ENCODE peak calls at places on chromosomes 12 and 14, in four cellular contexts. Q is GM12878, W is K562, D is GM12891. I is an unnamed sample.

GRCh38 chr12:123571343-123571813 is 13.0 kb upstream of the TMED2 start:
- DNase-seq in Q (no peak), W (peak), D (no peak), I (no peak)

GRCh38 chr12:51450333-51450732 is 25.7 kb downstream of the SLC4A8 start:
- DNase-seq in Q (no peak), W (no peak), D (no peak), I (no peak)

GRCh38 chr12:116532986-116533342 is 26.2 kb upstream of the MAP1LC3B2 start:
- DNase-seq in Q (no peak), W (no peak), D (no peak), I (no peak)

GRCh38 chr12:12896261-12896660 is 4.9 kb downstream of the GPRC5A start:
- DNase-seq in Q (no peak), W (no peak), D (no peak), I (no peak)

GRCh38 chr12:14614704-14615121 is 47.0 kb upstream of the PLBD1 start:
- DNase-seq in Q (peak), W (no peak), D (no peak), I (no peak)

GRCh38 chr12:71455028-71455737 is 15.6 kb downstream of the LGR5 start:
- DNase-seq in Q (no peak), W (no peak), D (no peak), I (no peak)

GRCh38 chr12:127260531-127260930 is 1006.4 kb upstream of the TMEM132C start:
- DNase-seq in Q (no peak), W (no peak), D (no peak), I (no peak)

GRCh38 chr14:92389598-92390126 is 66.7 kb downstream of the SLC24A4 start:
- DNase-seq in Q (no peak), W (no peak), D (no peak), I (no peak)

GRCh38 chr12:67937822-67938221 is 51.4 kb upstream of the IFNG-AS1 start:
- DNase-seq in Q (no peak), W (no peak), D (no peak), I (no peak)

GRCh38 chr12:3600039-3600720 is 109.2 kb downstream of the PRMT8 start:
- DNase-seq in Q (no peak), W (peak), D (no peak), I (no peak)

GRCh38 chr12:90280564-90281058 is 572.0 kb upstream of the ATP2B1 start:
- DNase-seq in Q (peak), W (no peak), D (no peak), I (no peak)

GRCh38 chr12:105433804-105434203 is 103.3 kb downstream of the C12orf75 start:
- DNase-seq in Q (no peak), W (no peak), D (no peak), I (no peak)

GRCh38 chr14:22190411-22191191 is 398.4 kb downstream of the DAD1 start:
- DNase-seq in Q (no peak), W (no peak), D (no peak), I (no peak)

GRCh38 chr12:90995041-90995440 is 9.7 kb downstream of the EPYC start:
- DNase-seq in Q (no peak), W (no peak), D (no peak), I (no peak)

GRCh38 chr12:90211017-90211416 is 502.4 kb upstream of the ATP2B1 start:
- DNase-seq in Q (no peak), W (no peak), D (no peak), I (no peak)

GRCh38 chr12:106179086-106179485 is 40.3 kb upstream of the NUAK1 start:
- DNase-seq in Q (no peak), W (no peak), D (no peak), I (no peak)

GRCh38 chr12:43882578-43883178 is 46.8 kb downstream of the TMEM117 start:
- DNase-seq in Q (peak), W (peak), D (peak), I (peak)

GRCh38 chr12:1915082-1915968 is 3.1 kb downstream of the CACNA2D4 start:
- DNase-seq in Q (no peak), W (peak), D (no peak), I (peak)

GRCh38 chr12:46082473-46082872 is 92.1 kb upstream of the SCAF11 start:
- DNase-seq in Q (no peak), W (no peak), D (no peak), I (no peak)

GRCh38 chr12:117497407-117497806 is 136.0 kb upstream of the NOS1 start:
- DNase-seq in Q (no peak), W (no peak), D (no peak), I (no peak)

GRCh38 chr12:47078733-47079364 is 572 bp upstream of the PCED1B start:
- DNase-seq in Q (no peak), W (peak), D (no peak), I (no peak)

GRCh38 chr14:105198588-105198987 is 17.5 kb upstream of the NUDT14 start:
- DNase-seq in Q (no peak), W (no peak), D (no peak), I (no peak)

GRCh38 chr14:63852817-63853730 is at the start of gene SYNE2:
- DNase-seq in Q (no peak), W (peak), D (peak), I (peak)

GRCh38 chr14:96176811-96177211 is 27.8 kb upstream of the BDKRB2 start:
- DNase-seq in Q (no peak), W (no peak), D (no peak), I (no peak)

GRCh38 chr12:121949643-121950397 is 31.4 kb downstream of the CFAP251 start:
- DNase-seq in Q (no peak), W (no peak), D (no peak), I (no peak)

GRCh38 chr14:35865611-35866010 is 39.5 kb downstream of the BRMS1L start:
- DNase-seq in Q (no peak), W (no peak), D (no peak), I (no peak)

GRCh38 chr12:122089080-122089479 is 10.5 kb downstream of the MLXIP start:
- DNase-seq in Q (no peak), W (no peak), D (no peak), I (no peak)

GRCh38 chr12:55658212-55658611 is 21.5 kb downstream of the OR10P1 start:
- DNase-seq in Q (no peak), W (no peak), D (no peak), I (no peak)

GRCh38 chr12:130919115-130919514 is 34.6 kb upstream of the ADGRD1 start:
- DNase-seq in Q (no peak), W (no peak), D (no peak), I (no peak)

GRCh38 chr14:69046468-69046867 is 67.4 kb upstream of the ACTN1 start:
- DNase-seq in Q (no peak), W (no peak), D (no peak), I (no peak)

GRCh38 chr14:47227051-47227600 is 448.3 kb downstream of the MDGA2 start:
- DNase-seq in Q (no peak), W (no peak), D (no peak), I (no peak)

GRCh38 chr12:19575307-19576243 is 136.3 kb downstream of the AEBP2 start:
- DNase-seq in Q (no peak), W (no peak), D (no peak), I (no peak)

GRCh38 chr14:76537912-76538647 is 162.1 kb downstream of the ESRRB start:
- DNase-seq in Q (no peak), W (no peak), D (no peak), I (no peak)

GRCh38 chr14:92886337-92886736 is 36.6 kb upstream of the CHGA start:
- DNase-seq in Q (no peak), W (no peak), D (no peak), I (no peak)

GRCh38 chr14:29310210-29310609 is 543.6 kb downstream of the FOXG1 start:
- DNase-seq in Q (no peak), W (no peak), D (no peak), I (no peak)

GRCh38 chr14:29311983-29312382 is 545.4 kb downstream of the FOXG1 start:
- DNase-seq in Q (no peak), W (no peak), D (no peak), I (no peak)

GRCh38 chr14:29310757-29311156 is 544.2 kb downstream of the FOXG1 start:
- DNase-seq in Q (no peak), W (no peak), D (no peak), I (no peak)
- TF ChIP-seq SPI1 in Q (no peak), W (no peak), D (no peak), I (no peak)

GRCh38 chr14:99572173-99572999 is 31.6 kb downstream of the CCDC85C start:
- DNase-seq in Q (no peak), W (peak), D (no peak), I (no peak)

GRCh38 chr14:99573436-99574098 is 30.4 kb downstream of the CCDC85C start:
- DNase-seq in Q (no peak), W (no peak), D (no peak), I (no peak)

GRCh38 chr14:99575043-99576023 is 28.7 kb downstream of the CCDC85C start:
- DNase-seq in Q (no peak), W (peak), D (no peak), I (no peak)

GRCh38 chr14:99573000-99573330 is 31.0 kb downstream of the CCDC85C start:
- DNase-seq in Q (no peak), W (no peak), D (no peak), I (no peak)

GRCh38 chr14:99574099-99574880 is 29.7 kb downstream of the CCDC85C start:
- DNase-seq in Q (no peak), W (no peak), D (no peak), I (no peak)
- TF ChIP-seq SPI1 in Q (no peak), W (no peak), D (no peak), I (no peak)

DNA sequence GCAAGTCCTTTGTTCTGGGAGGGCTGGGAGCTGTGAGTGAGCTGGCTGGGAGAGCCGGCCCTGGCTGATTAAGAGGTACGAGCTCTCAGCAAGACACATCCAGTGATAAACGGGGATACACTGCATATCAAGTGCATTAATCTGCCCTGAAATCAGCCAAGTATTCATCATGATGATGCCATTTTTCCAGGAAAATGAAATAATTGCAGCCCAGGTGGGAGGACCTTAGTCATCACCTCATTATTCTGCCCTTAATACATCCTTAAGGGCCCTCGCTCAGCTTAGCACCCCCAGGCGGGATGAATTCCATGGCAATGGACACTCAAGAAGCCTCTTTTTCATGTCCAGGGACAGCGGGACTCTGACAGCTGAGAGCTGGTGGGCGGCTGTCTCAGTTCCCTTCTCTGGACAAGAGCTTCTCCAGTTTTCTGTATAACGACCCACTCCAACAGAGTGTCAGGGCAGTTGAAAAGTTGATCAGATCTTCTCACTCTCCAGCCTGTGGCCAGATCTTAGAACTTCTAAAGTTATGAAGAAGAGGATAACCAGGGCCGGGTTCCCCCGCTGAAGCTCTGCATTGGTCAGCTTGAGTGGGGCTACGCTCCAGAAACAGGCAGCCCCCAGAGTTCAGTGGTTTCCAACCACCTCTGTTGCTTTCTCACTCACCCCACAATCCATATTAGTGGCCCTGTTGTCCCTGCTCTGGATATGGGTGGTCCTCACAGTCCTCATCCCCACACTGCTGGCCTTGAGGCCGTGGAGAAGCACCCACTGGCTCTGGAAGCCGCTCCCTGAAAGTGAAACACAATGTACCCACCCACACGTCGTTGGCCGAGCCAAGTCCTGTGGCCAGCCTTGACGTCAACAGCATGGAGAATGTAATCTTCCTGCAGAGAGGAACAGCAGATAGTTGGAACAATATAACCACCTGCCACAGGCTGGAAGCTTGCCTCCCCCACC is 306.2 kb upstream of the DIO3 start:
- DNase-seq in Q (no peak), W (no peak), D (no peak), I (no peak)
- TF ChIP-seq SPI1 in Q (no peak), W (no peak), D (no peak), I (no peak)

DNA sequence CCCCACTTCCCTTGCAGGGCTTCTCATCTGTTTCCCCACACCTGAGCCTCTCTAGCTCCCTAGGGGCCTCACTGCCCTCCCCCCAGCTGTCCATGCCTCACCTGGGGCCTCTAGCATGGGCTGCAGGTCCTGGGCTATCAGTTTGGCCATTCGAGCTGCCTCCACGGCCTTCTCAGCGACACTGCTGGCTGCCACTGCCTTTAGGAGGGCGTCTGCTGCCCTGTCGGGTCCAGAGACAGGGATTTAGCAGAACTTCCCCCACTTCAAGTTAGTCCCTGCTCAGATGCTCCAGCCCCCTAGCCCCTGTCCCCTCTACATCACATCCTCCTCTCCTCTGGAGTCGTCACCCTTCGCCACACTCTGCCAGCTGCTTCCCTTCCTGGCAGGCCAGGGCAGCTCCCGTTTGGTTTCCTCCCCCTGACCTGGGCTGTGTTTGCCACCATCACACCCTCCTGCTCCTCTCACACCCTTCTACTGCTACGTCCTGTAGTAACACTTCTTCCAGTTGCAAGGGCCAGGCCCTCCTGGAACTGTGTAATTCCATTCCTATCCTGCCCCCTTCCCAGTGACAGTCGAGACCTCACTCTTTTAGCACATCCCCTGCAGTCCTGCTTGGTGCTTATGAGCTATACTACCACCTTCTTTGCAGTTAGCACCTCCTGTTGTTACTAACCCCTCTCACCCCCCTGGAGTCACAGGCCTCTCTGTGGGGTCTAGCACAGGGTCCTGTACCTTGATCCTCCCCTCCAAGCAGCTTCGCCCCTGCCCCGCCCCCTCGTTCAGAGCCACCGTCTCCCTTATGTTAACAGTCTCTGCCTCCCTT is 4.3 kb upstream of the AP1G2 start:
- DNase-seq in Q (no peak), W (no peak), D (no peak), I (no peak)
- TF ChIP-seq SPI1 in Q (no peak), W (no peak), D (no peak), I (no peak)